ENCODE peak calls at places on chromosomes 6 and 20, in eight cellular contexts. M is lower lobe of right lung; P is psoas muscle; T is prostate gland; X is T follicular helper cell; C is MCF 10A; I is NCI-H2171 treated with DMSO at 0.1 percent for 48 hours; G is naive thymus-derived CD8-positive, alpha-beta T cell. J is an unnamed sample.

GRCh38 chr6:53984163-53984562 is 127.1 kb upstream of the MLIP start:
- DNase-seq in M (no peak), P (no peak), T (no peak), X (no peak), C (peak), I (no peak), G (no peak), J (no peak)

GRCh38 chr6:2196079-2196679 is 49.2 kb downstream of the GMDS start:
- DNase-seq in M (no peak), P (no peak), T (peak), X (peak), C (peak), I (peak), G (peak), J (no peak)

GRCh38 chr20:31934968-31935764 is 16.7 kb downstream of the PDRG1 start:
- DNase-seq in M (no peak), P (no peak), T (no peak), X (no peak), C (no peak), I (no peak), G (no peak), J (no peak)

GRCh38 chr6:112409311-112409710 is 62.2 kb downstream of the RFPL4B start:
- DNase-seq in M (no peak), P (no peak), T (no peak), X (no peak), C (no peak), I (peak), G (no peak), J (no peak)

GRCh38 chr20:38875170-38875993 is 50.8 kb upstream of the FAM83D start:
- DNase-seq in M (no peak), P (no peak), T (no peak), X (peak), C (no peak), I (peak), G (peak), J (peak)

GRCh38 chr6:56862415-56863175 is 92.3 kb upstream of the BEND6 start:
- DNase-seq in M (no peak), P (no peak), T (no peak), X (no peak), C (no peak), I (no peak), G (no peak), J (no peak)

GRCh38 chr6:108576724-108577123 is 16.0 kb downstream of the FOXO3 start:
- DNase-seq in M (no peak), P (no peak), T (no peak), X (no peak), C (no peak), I (no peak), G (no peak), J (no peak)

GRCh38 chr20:41027872-41028358 is 707 bp upstream of the TOP1 start:
- DNase-seq in M (no peak), P (no peak), T (no peak), X (no peak), C (no peak), I (no peak), G (no peak), J (no peak)

GRCh38 chr6:28648035-28648877 is 122.6 kb downstream of the GPX5 start:
- DNase-seq in M (no peak), P (no peak), T (peak), X (no peak), C (peak), I (peak), G (peak), J (peak)

GRCh38 chr20:48075591-48076174 is 290.4 kb upstream of the SULF2 start:
- DNase-seq in M (no peak), P (no peak), T (no peak), X (no peak), C (peak), I (peak), G (no peak), J (no peak)

GRCh38 chr6:170101281-170102035 is 189.4 kb downstream of the DLL1 start:
- DNase-seq in M (no peak), P (peak), T (no peak), X (no peak), C (no peak), I (no peak), G (no peak), J (no peak)

GRCh38 chr6:111263837-111264236 is 176.5 kb downstream of the SLC16A10 start:
- DNase-seq in M (no peak), P (no peak), T (no peak), X (no peak), C (peak), I (no peak), G (no peak), J (no peak)

GRCh38 chr6:49551126-49551865 is 828 bp downstream of the C6orf141 start:
- DNase-seq in M (no peak), P (no peak), T (no peak), X (no peak), C (peak), I (no peak), G (no peak), J (no peak)

GRCh38 chr6:137112067-137112355 is 61.4 kb downstream of the IL22RA2 start:
- DNase-seq in M (no peak), P (no peak), T (no peak), X (no peak), C (peak), I (no peak), G (no peak), J (no peak)

GRCh38 chr6:14875678-14876063 is 370.2 kb upstream of the JARID2 start:
- DNase-seq in M (no peak), P (no peak), T (no peak), X (no peak), C (no peak), I (no peak), G (no peak), J (no peak)

GRCh38 chr6:155399062-155399746 is 56.4 kb downstream of the NOX3 start:
- DNase-seq in M (no peak), P (no peak), T (no peak), X (no peak), C (no peak), I (no peak), G (no peak), J (no peak)

GRCh38 chr20:24675651-24676352 is 206.4 kb downstream of the SYNDIG1 start:
- DNase-seq in M (no peak), P (no peak), T (no peak), X (no peak), C (no peak), I (no peak), G (no peak), J (no peak)

GRCh38 chr20:8568068-8568467 is 436.0 kb downstream of the PLCB1 start:
- DNase-seq in M (no peak), P (no peak), T (no peak), X (no peak), C (no peak), I (no peak), G (no peak), J (no peak)

GRCh38 chr20:3783516-3784225 is 2.4 kb upstream of the SPEF1 start:
- DNase-seq in M (peak), P (peak), T (no peak), X (no peak), C (no peak), I (no peak), G (no peak), J (no peak)

GRCh38 chr6:53796791-53797190 is 2.0 kb downstream of the LRRC1 start:
- DNase-seq in M (no peak), P (no peak), T (no peak), X (no peak), C (peak), I (no peak), G (no peak), J (no peak)

GRCh38 chr20:47611785-47612184 is 110.1 kb downstream of the NCOA3 start:
- DNase-seq in M (no peak), P (no peak), T (no peak), X (no peak), C (no peak), I (no peak), G (no peak), J (no peak)

GRCh38 chr6:21769973-21770372 is 176.4 kb downstream of the SOX4 start:
- DNase-seq in M (no peak), P (no peak), T (no peak), X (no peak), C (no peak), I (no peak), G (no peak), J (no peak)

GRCh38 chr6:24517659-24518538 is 23.1 kb downstream of the ALDH5A1 start:
- DNase-seq in M (no peak), P (no peak), T (no peak), X (no peak), C (no peak), I (no peak), G (no peak), J (no peak)

GRCh38 chr6:50966532-50966931 is 147.9 kb downstream of the TFAP2B start:
- DNase-seq in M (no peak), P (no peak), T (no peak), X (no peak), C (no peak), I (no peak), G (no peak), J (no peak)

GRCh38 chr20:44739952-44740351 is 5.7 kb upstream of the KCNK15 start:
- DNase-seq in M (no peak), P (peak), T (no peak), X (no peak), C (no peak), I (peak), G (no peak), J (no peak)

GRCh38 chr6:34543421-34543820 is 12.7 kb downstream of the SPDEF start:
- DNase-seq in M (no peak), P (no peak), T (no peak), X (no peak), C (peak), I (no peak), G (no peak), J (no peak)